ENCODE peak calls at places on chromosomes 6 and 20, in four cellular contexts. J is HL-60, E is esophagus squamous epithelium, Z is pancreas. P is an unnamed sample.

GRCh38 chr6:57262491-57262890 is 40.4 kb upstream of the RAB23 start:
- DNase-seq in J (no peak), E (no peak), Z (no peak), P (peak; percentile 75)

GRCh38 chr6:4491501-4492260 is 284.5 kb upstream of the CDYL start:
- DNase-seq in J (no peak), E (no peak), Z (no peak), P (no peak)

GRCh38 chr6:87944541-87944954 is 103.1 kb upstream of the SPACA1 start:
- DNase-seq in J (no peak), E (no peak), Z (peak; percentile 55), P (peak; percentile 88)

GRCh38 chr6:20707166-20707485 is 172.9 kb downstream of the CDKAL1 start:
- DNase-seq in J (no peak), E (no peak), Z (no peak), P (no peak)

GRCh38 chr6:54617730-54618129 is 228.8 kb upstream of the FAM83B start:
- DNase-seq in J (no peak), E (no peak), Z (no peak), P (no peak)

GRCh38 chr6:157287923-157288322 is 35.4 kb downstream of the TMEM242 start:
- DNase-seq in J (no peak), E (no peak), Z (no peak), P (no peak)

GRCh38 chr6:13096084-13096483 is 232.3 kb downstream of the TBC1D7 start:
- DNase-seq in J (no peak), E (no peak), Z (no peak), P (no peak)

GRCh38 chr20:47258745-47259695 is 97.5 kb downstream of the ZMYND8 start:
- DNase-seq in J (no peak), E (no peak), Z (no peak), P (no peak)

GRCh38 chr20:61931476-61932198 is 134.0 kb downstream of the TAF4 start:
- DNase-seq in J (no peak), E (no peak), Z (peak; percentile 5), P (no peak)

GRCh38 chr6:18265787-18266523 is 1.6 kb upstream of the DEK start:
- DNase-seq in J (no peak), E (no peak), Z (no peak), P (no peak)

GRCh38 chr6:75205776-75206334 is at the start of gene COL12A1:
- DNase-seq in J (no peak), E (peak; percentile 22), Z (peak; percentile 71), P (peak; percentile 79)

GRCh38 chr6:85432554-85432953 is 17.3 kb upstream of the NT5E start:
- DNase-seq in J (no peak), E (no peak), Z (no peak), P (no peak)

GRCh38 chr6:35600659-35601125 is 88.0 kb upstream of the TULP1 start:
- DNase-seq in J (no peak), E (no peak), Z (no peak), P (no peak)

GRCh38 chr20:59485576-59486250 is 118.6 kb upstream of the PHACTR3 start:
- DNase-seq in J (no peak), E (no peak), Z (no peak), P (no peak)

GRCh38 chr20:3235661-3236324 is 3.2 kb downstream of the SLC4A11 start:
- DNase-seq in J (no peak), E (no peak), Z (no peak), P (no peak)

GRCh38 chr6:159077123-159077522 is 32.3 kb upstream of the TAGAP start:
- DNase-seq in J (no peak), E (no peak), Z (no peak), P (no peak)

GRCh38 chr20:49751397-49751735 is 37.7 kb upstream of the B4GALT5 start:
- DNase-seq in J (no peak), E (no peak), Z (no peak), P (no peak)

GRCh38 chr6:82415820-82416219 is 52.2 kb downstream of the TPBG start:
- DNase-seq in J (no peak), E (no peak), Z (no peak), P (no peak)

GRCh38 chr6:25950297-25950696 is 12.3 kb upstream of the TRIM38 start:
- DNase-seq in J (no peak), E (no peak), Z (no peak), P (no peak)

GRCh38 chr6:108836061-108836460 is 12.2 kb upstream of the ARMC2 start:
- DNase-seq in J (no peak), E (no peak), Z (no peak), P (no peak)

GRCh38 chr6:111361648-111362047 is 121.4 kb downstream of the REV3L start:
- DNase-seq in J (no peak), E (no peak), Z (no peak), P (no peak)

GRCh38 chr20:21900431-21900830 is 195.0 kb downstream of the PAX1 start:
- DNase-seq in J (no peak), E (no peak), Z (no peak), P (no peak)

GRCh38 chr6:14216931-14217684 is 99.5 kb downstream of the CD83 start:
- DNase-seq in J (no peak), E (no peak), Z (no peak), P (no peak)

GRCh38 chr6:138115877-138116660 is 8.8 kb upstream of the PERP start:
- DNase-seq in J (peak; percentile 56), E (no peak), Z (peak; percentile 50), P (no peak)

GRCh38 chr6:113734886-113735481 is 122.2 kb upstream of the MARCKS start:
- DNase-seq in J (peak; percentile 8), E (no peak), Z (no peak), P (no peak)

GRCh38 chr6:53279301-53279700 is 69.4 kb downstream of the ELOVL5 start:
- DNase-seq in J (no peak), E (no peak), Z (no peak), P (no peak)

GRCh38 chr6:36180126-36180525 is 16.4 kb upstream of the BRPF3 start:
- DNase-seq in J (no peak), E (no peak), Z (no peak), P (no peak)

GRCh38 chr6:170286934-170287265 is 4.0 kb downstream of the DLL1 start:
- DNase-seq in J (no peak), E (no peak), Z (no peak), P (no peak)

GRCh38 chr20:4567172-4567571 is 154.5 kb upstream of the PRND start:
- DNase-seq in J (no peak), E (no peak), Z (no peak), P (no peak)

GRCh38 chr6:13873288-13874190 is 51.2 kb upstream of the RNF182 start:
- DNase-seq in J (peak; percentile 49), E (no peak), Z (peak; percentile 79), P (peak; percentile 67)

GRCh38 chr20:53929974-53930650 is 140.3 kb downstream of the BCAS1 start:
- DNase-seq in J (no peak), E (no peak), Z (peak; percentile 1), P (no peak)

GRCh38 chr6:129163551-129163950 is 280.6 kb downstream of the LAMA2 start:
- DNase-seq in J (no peak), E (no peak), Z (no peak), P (no peak)

GRCh38 chr6:135830452-135830851 is 21.0 kb upstream of the PDE7B start:
- DNase-seq in J (no peak), E (no peak), Z (no peak), P (no peak)

GRCh38 chr6:156795825-156796224 is 18.6 kb downstream of the ARID1B start:
- DNase-seq in J (no peak), E (no peak), Z (no peak), P (no peak)

GRCh38 chr20:16005612-16006493 is 567.4 kb downstream of the KIF16B start:
- DNase-seq in J (no peak), E (no peak), Z (no peak), P (no peak)

GRCh38 chr6:39476670-39477069 is 154.2 kb upstream of the KCNK16 start:
- DNase-seq in J (no peak), E (no peak), Z (no peak), P (no peak)

GRCh38 chr6:156021746-156022396 is 566.2 kb upstream of the NOX3 start:
- DNase-seq in J (no peak), E (no peak), Z (no peak), P (no peak)

GRCh38 chr6:74519172-74519571 is 686.7 kb downstream of the COL12A1 start:
- DNase-seq in J (no peak), E (no peak), Z (no peak), P (no peak)

GRCh38 chr6:152299336-152299735 is 337.8 kb downstream of the SYNE1 start:
- DNase-seq in J (no peak), E (no peak), Z (no peak), P (no peak)
- H3K4me3 ChIP-seq in J (no peak overlapping the region), E (no peak overlapping the region), Z (no peak overlapping the region), P (no peak overlapping the region)

GRCh38 chr6:44222486-44222986 is 859 bp upstream of the SLC29A1 start:
- DNase-seq in J (no peak), E (no peak), Z (no peak), P (no peak)
- H3K27ac ChIP-seq in J (no peak overlapping the region), E (peak overlapping the region; percentile 86), Z (peak overlapping the region; percentile 94), P (peak overlapping the region; percentile 99)

GRCh38 chr20:540391-541201 is 3.0 kb downstream of the CSNK2A1 start:
- DNase-seq in J (no peak), E (no peak), Z (no peak), P (no peak)

GRCh38 chr20:542777-543368 is 717 bp downstream of the CSNK2A1 start:
- DNase-seq in J (peak; percentile 43), E (no peak), Z (no peak), P (no peak)

GRCh38 chr20:537983-538382 is 5.6 kb downstream of the CSNK2A1 start:
- DNase-seq in J (no peak), E (no peak), Z (no peak), P (no peak)

GRCh38 chr20:539236-539635 is 4.4 kb downstream of the CSNK2A1 start:
- DNase-seq in J (peak; percentile 34), E (no peak), Z (no peak), P (no peak)

DNA sequence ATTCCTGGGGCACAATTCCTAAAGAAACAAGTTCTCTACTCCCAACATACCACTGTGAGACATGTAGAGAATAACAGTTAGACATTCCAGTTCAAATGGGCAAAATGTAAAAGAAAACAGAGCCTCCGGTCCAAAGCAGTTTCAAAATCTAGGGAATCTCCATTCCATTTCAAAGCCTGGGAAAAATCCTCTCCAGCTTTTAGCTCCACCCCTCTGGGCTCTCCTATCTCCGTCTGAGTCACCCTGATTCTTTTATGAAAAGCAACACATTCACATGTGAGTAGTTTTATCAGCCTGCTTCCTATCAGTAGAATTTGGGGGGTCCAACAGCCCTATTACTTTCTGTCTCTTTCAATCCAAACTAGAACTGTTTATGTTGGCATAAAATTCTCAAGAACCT is 3.7 kb downstream of the CSNK2A1 start:
- DNase-seq in J (no peak), E (no peak), Z (no peak), P (no peak)
- H3K4me3 ChIP-seq in J (no peak overlapping the region), E (no peak overlapping the region), Z (no peak overlapping the region), P (no peak overlapping the region)

GRCh38 chr6:30730611-30731435 is 10.7 kb downstream of the TUBB start:
- DNase-seq in J (peak; percentile 91), E (no peak), Z (peak; percentile 82), P (peak; percentile 74)
- H3K27ac ChIP-seq in J (peak overlapping the region; percentile 11), E (peak overlapping the region; percentile 64), Z (no peak overlapping the region), P (peak overlapping the region; percentile 61)

GRCh38 chr6:11634110-11634509 is 96.6 kb downstream of the TMEM170B start:
- DNase-seq in J (no peak), E (no peak), Z (no peak), P (peak; percentile 40)
- H3K4me3 ChIP-seq in J (no peak overlapping the region), E (no peak overlapping the region), Z (no peak overlapping the region), P (no peak overlapping the region)

P was measured in ascending aorta.